ENCODE peak calls at places on chromosomes 1 and 21, in eight cellular contexts. U, J, H, V, D, Q, K and M are unnamed samples. For H3K36me3, the result is how much of the 10 kb centered on the place peaks cover.

GRCh38 chr1:216849141-216849540 is 125.9 kb upstream of the ESRRG start:
- DNase-seq in V (no peak), Q (no peak), H (no peak), U (no peak), D (no peak), J (no peak), K (no peak), M (no peak)

GRCh38 chr1:176843352-176844297 is 320.9 kb downstream of the ASTN1 start:
- DNase-seq in U (peak), J (peak), D (peak), K (no peak), V (no peak), H (no peak), Q (peak), M (no peak)

GRCh38 chr1:27430903-27431653 is 38.7 kb downstream of the GPR3 start:
- DNase-seq in U (no peak), Q (peak), V (peak), J (peak), K (no peak), H (no peak), D (no peak), M (no peak)

GRCh38 chr1:77057994-77058585 is 161.1 kb downstream of the PIGK start:
- DNase-seq in H (no peak), K (no peak), U (no peak), J (no peak), Q (no peak), D (no peak), V (no peak), M (no peak)

GRCh38 chr21:41993744-41994143 is 16.4 kb downstream of the ZBTB21 start:
- DNase-seq in J (no peak), U (no peak), V (peak), Q (no peak), H (no peak), D (no peak), K (no peak), M (no peak)

GRCh38 chr1:24914226-24915069 is 15.6 kb downstream of the RUNX3 start:
- DNase-seq in U (peak), D (no peak), J (no peak), K (no peak), H (no peak), V (peak), Q (no peak), M (no peak)

GRCh38 chr1:41469706-41470105 is 14.8 kb downstream of the EDN2 start:
- DNase-seq in D (no peak), H (no peak), V (no peak), U (no peak), K (no peak), Q (no peak), J (no peak), M (no peak)

GRCh38 chr21:45979141-45979631 is 2.4 kb upstream of the COL6A1 start:
- DNase-seq in V (no peak), Q (no peak), K (no peak), U (no peak), H (peak), J (no peak), D (peak), M (peak)

GRCh38 chr21:32624726-32625125 is 12.5 kb upstream of the CFAP298 start:
- DNase-seq in J (no peak), U (no peak), Q (no peak), D (no peak), V (no peak), H (no peak), K (no peak), M (no peak)

GRCh38 chr1:93701619-93702018 is 20.0 kb upstream of the BCAR3 start:
- DNase-seq in D (no peak), V (peak), K (peak), U (peak), H (no peak), J (no peak), Q (no peak), M (peak)

GRCh38 chr21:39788383-39788782 is 43.4 kb downstream of the IGSF5 start:
- DNase-seq in J (peak), Q (no peak), K (peak), H (peak), D (peak), V (peak), U (peak), M (peak)

GRCh38 chr1:55062801-55063561 is 23.6 kb downstream of the PCSK9 start:
- DNase-seq in H (no peak), V (no peak), K (no peak), J (no peak), D (no peak), Q (no peak), U (no peak), M (no peak)

GRCh38 chr1:25045480-25046193 is 115.6 kb upstream of the RUNX3 start:
- DNase-seq in H (no peak), D (no peak), U (no peak), V (no peak), J (no peak), K (no peak), Q (no peak), M (no peak)

GRCh38 chr1:41767534-41767933 is 151.2 kb downstream of the HIVEP3 start:
- DNase-seq in V (no peak), U (no peak), H (no peak), J (no peak), D (no peak), Q (no peak), K (no peak), M (no peak)

GRCh38 chr1:245512980-245513578 is 358.3 kb downstream of the KIF26B start:
- DNase-seq in J (no peak), K (no peak), V (no peak), Q (no peak), U (no peak), H (no peak), D (no peak), M (no peak)

GRCh38 chr1:241688940-241689368 is 36.9 kb downstream of the WDR64 start:
- DNase-seq in K (no peak), J (no peak), D (no peak), V (peak), Q (no peak), U (peak), H (no peak), M (no peak)

GRCh38 chr1:116379057-116379630 is 6.1 kb downstream of the ATP1A1 start:
- DNase-seq in U (no peak), Q (no peak), J (no peak), H (no peak), K (no peak), D (no peak), V (no peak), M (no peak)

DNA sequence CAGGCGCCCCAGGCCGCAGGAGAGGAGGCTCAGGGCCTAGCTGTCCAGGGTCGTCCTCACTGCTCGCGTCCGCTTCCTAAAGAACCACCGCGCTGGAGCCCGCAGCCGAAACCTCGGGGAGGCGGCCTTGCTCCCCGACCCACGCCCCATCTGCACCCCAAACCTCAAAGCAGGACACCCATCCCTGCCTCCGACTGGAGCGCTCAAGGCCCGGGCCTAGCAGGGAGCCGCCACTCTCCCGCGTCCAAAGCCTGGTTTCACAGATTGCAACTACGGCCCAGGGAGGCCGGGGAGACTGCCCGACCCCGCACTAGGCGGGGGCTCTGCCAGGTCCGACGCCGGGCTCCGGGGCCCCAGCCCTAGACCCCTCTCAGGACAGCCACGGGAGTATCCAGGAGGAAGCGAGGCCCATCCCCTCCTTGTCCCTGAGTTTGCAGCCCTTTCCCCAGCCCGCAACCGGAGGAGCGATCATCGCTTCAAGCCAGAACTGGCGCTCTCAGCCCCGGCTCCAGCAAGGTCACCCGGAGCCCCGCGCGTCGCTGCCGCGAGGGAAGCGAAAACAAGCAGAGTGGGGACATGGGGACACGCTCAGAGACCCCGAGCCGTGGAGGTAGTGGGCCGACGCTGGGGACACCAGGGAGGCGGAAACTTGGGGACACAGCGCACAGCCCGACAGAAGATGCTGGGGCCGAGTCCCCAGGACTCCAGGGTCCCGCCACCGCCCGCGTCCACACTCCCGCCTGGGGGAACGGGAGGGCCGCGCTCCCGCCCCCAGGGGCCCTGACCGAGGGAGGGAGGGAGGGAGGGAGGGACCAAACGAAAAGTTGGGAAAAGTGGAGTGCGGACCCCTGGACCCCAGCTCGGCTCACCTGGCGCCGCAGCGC is 474 bp downstream of the TMEM200B start:
- DNase-seq in K (no peak), U (peak), J (peak), Q (no peak), D (peak), V (no peak), H (peak), M (peak)
- H3K4me3 ChIP-seq in K (peak), U (peak), J (peak), Q (no peak), D (peak), V (peak), H (peak), M (peak)

GRCh38 chr1:246795906-246796694 is 71.9 kb downstream of the SCCPDH start:
- DNase-seq in D (no peak), H (no peak), Q (no peak), K (no peak), U (no peak), J (no peak), V (no peak), M (peak)

GRCh38 chr1:246797157-246797556 is 72.9 kb downstream of the SCCPDH start:
- DNase-seq in V (no peak), J (no peak), Q (no peak), D (no peak), H (no peak), U (no peak), K (no peak), M (no peak)

GRCh38 chr1:246797597-246797996 is 73.4 kb downstream of the SCCPDH start:
- DNase-seq in U (no peak), Q (no peak), K (no peak), J (no peak), D (no peak), H (no peak), V (no peak), M (no peak)

GRCh38 chr1:246798606-246799496 is 74.6 kb downstream of the SCCPDH start:
- DNase-seq in D (peak), Q (no peak), H (peak), V (no peak), K (no peak), U (no peak), J (peak), M (no peak)

GRCh38 chr1:246798107-246798506 is 73.9 kb downstream of the SCCPDH start:
- DNase-seq in U (no peak), J (no peak), D (no peak), H (no peak), K (no peak), Q (no peak), V (no peak), M (no peak)
- H3K27ac ChIP-seq in U (no peak), J (peak), D (no peak), H (peak), K (no peak), Q (no peak), V (no peak), M (no peak)

GRCh38 chr1:46686255-46686654 is 14.6 kb downstream of the TEX38 start:
- DNase-seq in V (no peak), U (no peak), K (no peak), Q (no peak), D (no peak), J (no peak), H (no peak), M (no peak)
- H3K36me3 ChIP-seq in V (under half), U (under half), K (half or more), Q (half or more), D (half or more), J (half or more), H (half or more), M (under half)

DNA sequence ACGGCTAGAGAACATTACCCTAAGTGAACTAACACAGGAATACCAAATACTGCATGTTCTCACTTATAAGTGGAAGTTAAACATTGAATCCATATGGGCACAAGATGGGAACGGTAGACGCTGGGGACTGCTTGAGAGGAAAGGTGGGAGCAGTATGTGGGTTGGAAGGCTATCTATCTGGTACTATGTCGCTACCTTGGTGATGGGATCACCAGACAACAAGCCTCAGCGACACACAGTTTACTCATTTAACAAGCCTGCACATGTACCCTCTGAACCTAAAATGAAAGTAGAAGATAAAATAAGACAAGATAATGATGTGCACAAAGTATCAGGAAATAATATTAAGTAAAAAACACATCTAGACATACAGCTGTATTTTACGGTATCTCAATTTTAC is 819 bp downstream of the PYHIN1 start:
- DNase-seq in H (no peak), J (no peak), U (no peak), D (no peak), V (no peak), Q (no peak), K (no peak), M (no peak)
- H3K4me3 ChIP-seq in H (no peak), J (peak), U (no peak), D (no peak), V (no peak), Q (peak), K (no peak), M (no peak)

DNA sequence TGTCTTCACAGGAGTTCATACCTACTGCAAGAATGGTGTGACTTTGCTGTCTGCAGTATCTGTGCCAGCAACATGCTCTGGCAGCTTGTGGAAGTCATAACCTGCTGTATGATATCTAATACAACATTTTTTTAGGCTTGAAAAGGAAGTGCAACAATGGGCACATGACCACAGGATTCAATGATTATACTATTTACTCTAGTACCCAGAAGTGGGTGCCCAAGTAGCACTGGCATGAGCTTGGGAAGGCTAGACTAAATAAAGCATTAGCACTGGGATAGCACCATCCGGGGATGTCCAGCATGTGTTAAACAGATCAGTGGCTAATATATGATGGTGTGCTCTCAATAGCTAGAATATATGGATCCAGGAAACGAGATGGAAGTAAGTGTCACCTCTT is 98.6 kb upstream of the PDE4B start:
- DNase-seq in H (no peak), V (no peak), D (no peak), U (no peak), J (no peak), K (no peak), Q (no peak), M (no peak)
- H3K27ac ChIP-seq in H (no peak), V (no peak), D (no peak), U (no peak), J (no peak), K (no peak), Q (no peak), M (no peak)

DNA sequence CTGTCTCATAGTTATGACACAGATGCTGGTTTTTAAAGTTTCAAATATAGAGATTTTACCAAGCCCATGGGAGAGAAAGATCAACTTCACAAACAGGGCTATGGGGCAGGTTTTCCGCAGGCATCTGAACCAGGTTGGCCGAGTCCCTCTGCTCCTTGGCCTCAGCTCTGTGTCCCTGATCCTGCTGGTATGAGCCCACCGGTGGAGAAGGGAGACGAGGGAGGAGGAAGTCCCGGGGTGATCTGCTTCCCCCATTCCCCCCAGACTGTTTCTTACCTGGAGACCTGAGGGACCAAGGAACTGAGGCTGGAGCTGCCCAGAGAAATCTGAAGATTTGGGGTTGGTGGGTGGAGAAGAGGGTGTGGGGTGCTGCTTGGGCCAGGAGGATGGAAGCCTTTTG is 28.9 kb upstream of the BTG2 start:
- DNase-seq in U (no peak), H (no peak), Q (no peak), J (no peak), K (no peak), D (no peak), V (no peak), M (no peak)
- H3K36me3 ChIP-seq in U (under half), H (under half), Q (under half), J (under half), K (under half), D (under half), V (under half), M (under half)